ENCODE peak calls at places on chromosomes 2 and 18, in five cellular contexts. Y is lower lobe of right lung, U is H9, P is A549, I is BE2C. X is an unnamed sample.

GRCh38 chr18:35983818-35984217 is 11.3 kb downstream of the RMP24 start:
- DNase-seq in P (no peak), I (no peak), U (no peak), Y (no peak), X (no peak)

GRCh38 chr18:22658318-22658717 is 240.6 kb upstream of the CTAGE1 start:
- DNase-seq in Y (no peak), U (no peak), P (no peak), I (no peak), X (no peak)

GRCh38 chr2:128376241-128377041 is 57.8 kb upstream of the HS6ST1 start:
- DNase-seq in I (peak; percentile 8), P (no peak), U (no peak), Y (peak; percentile 39), X (no peak)

GRCh38 chr2:191486584-191487320 is 191.2 kb upstream of the NABP1 start:
- DNase-seq in Y (no peak), P (no peak), U (no peak), I (peak; percentile 62), X (peak; percentile 87)

GRCh38 chr18:3983351-3983969 is 471.6 kb downstream of the DLGAP1 start:
- DNase-seq in P (peak; percentile 84), I (no peak), Y (no peak), U (no peak), X (peak; percentile 69)

GRCh38 chr2:17065536-17065935 is 399.9 kb upstream of the CYRIA start:
- DNase-seq in Y (no peak), I (no peak), P (no peak), U (no peak), X (no peak)

GRCh38 chr2:31057691-31058090 is 80.5 kb downstream of the GALNT14 start:
- DNase-seq in P (no peak), Y (no peak), U (no peak), I (no peak), X (no peak)

GRCh38 chr2:3082705-3083104 is 294.9 kb downstream of the EIPR1 start:
- DNase-seq in P (no peak), Y (no peak), I (no peak), U (no peak), X (no peak)

GRCh38 chr2:36469701-36470100 is 114.1 kb downstream of the CRIM1 start:
- DNase-seq in U (no peak), Y (no peak), P (no peak), I (no peak), X (peak; percentile 48)

GRCh38 chr2:240070907-240071306 is 17.6 kb upstream of the OR6B3 start:
- DNase-seq in P (no peak), I (no peak), U (no peak), Y (no peak), X (no peak)

GRCh38 chr2:39325966-39326365 is 82.2 kb upstream of the CDKL4 start:
- DNase-seq in U (no peak), P (no peak), Y (no peak), I (no peak), X (no peak)

GRCh38 chr2:237885931-237886701 is 26.7 kb downstream of the RAMP1 start:
- DNase-seq in P (no peak), I (peak; percentile 83), Y (peak; percentile 44), U (peak; percentile 27), X (no peak)

GRCh38 chr18:36412778-36413177 is 115.3 kb downstream of the FHOD3 start:
- DNase-seq in U (peak; percentile 58), Y (no peak), P (peak; percentile 40), I (peak; percentile 32), X (peak; percentile 5)

GRCh38 chr18:26470011-26470637 is 78.2 kb downstream of the KCTD1 start:
- DNase-seq in I (no peak), Y (no peak), U (no peak), P (no peak), X (no peak)

DNA sequence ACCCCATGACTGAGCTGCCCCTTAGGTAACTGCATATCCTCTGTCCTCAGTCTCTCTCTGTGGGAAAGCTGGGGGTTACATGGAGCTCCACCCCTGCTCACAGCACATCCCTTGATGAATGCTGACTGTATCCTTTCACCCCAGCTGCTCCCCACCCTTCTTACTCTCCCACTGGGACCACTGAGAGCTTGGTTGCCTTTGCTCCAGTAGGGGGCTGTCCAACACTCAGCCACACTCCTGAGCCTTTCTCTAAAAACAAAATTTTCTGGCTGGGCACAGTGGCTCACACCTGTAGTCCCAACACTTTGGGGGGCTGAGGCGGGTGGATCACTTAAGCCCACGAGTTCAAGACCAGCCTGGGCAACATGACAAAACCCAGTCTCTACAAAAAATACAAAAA is 89.2 kb upstream of the MSH2 start:
- DNase-seq in P (no peak), I (no peak), U (no peak), Y (no peak), X (no peak)
- TF ChIP-seq CTCF in P (no peak), I (peak; percentile 18), U (peak; percentile 56), Y (no peak), X (no peak)

GRCh38 chr2:172531309-172531708 is 24.6 kb upstream of the PDK1 start:
- DNase-seq in P (no peak), Y (no peak), U (no peak), I (no peak), X (no peak)
- H3K9me3 ChIP-seq in P (no peaks in the 10 kb centered on the region), Y (peaks cover 6% of the 10 kb centered on the region), U (peaks cover 19% of the 10 kb centered on the region), I (no peaks in the 10 kb centered on the region), X (peaks cover 4% of the 10 kb centered on the region)

GRCh38 chr2:53211201-53211774 is 556.3 kb upstream of the CHAC2 start:
- DNase-seq in Y (no peak), I (no peak), P (no peak), U (no peak), X (no peak)

GRCh38 chr2:53209679-53210473 is 557.7 kb upstream of the CHAC2 start:
- DNase-seq in Y (no peak), U (no peak), I (no peak), P (no peak), X (no peak)

GRCh38 chr2:53208815-53209214 is 558.8 kb upstream of the CHAC2 start:
- DNase-seq in U (no peak), Y (no peak), P (no peak), I (no peak), X (no peak)

DNA sequence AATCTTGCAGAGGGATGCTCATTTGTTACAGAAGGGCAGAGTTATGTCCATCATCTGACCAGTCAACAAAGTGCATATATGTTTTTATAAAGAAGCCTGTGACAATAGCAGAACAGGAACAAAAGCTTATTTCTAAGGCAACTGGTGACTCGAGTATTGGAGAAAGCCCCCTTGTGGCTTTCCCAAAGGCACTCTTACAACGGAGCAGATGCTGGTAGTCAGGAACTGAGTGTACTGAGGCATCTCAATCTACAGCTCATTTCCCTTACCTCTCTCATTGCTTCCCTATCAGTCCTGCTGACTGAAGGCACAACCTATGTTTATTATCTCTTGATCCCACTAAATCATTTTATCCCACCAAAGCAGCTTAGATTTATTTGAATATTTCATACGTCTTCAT is 557.1 kb upstream of the CHAC2 start:
- DNase-seq in Y (no peak), I (no peak), P (peak; percentile 17), U (peak; percentile 39), X (no peak)
- TF ChIP-seq CTCF in Y (no peak), I (peak; percentile 18), P (no peak), U (peak; percentile 53), X (no peak)

GRCh38 chr2:196131384-196131861 is 40.0 kb downstream of the STK17B start:
- DNase-seq in U (peak; percentile 64), I (peak; percentile 73), P (peak; percentile 66), Y (peak; percentile 55), X (peak; percentile 59)

GRCh38 chr2:196131949-196132925 is 39.1 kb downstream of the STK17B start:
- DNase-seq in Y (no peak), I (peak; percentile 10), P (no peak), U (no peak), X (peak; percentile 31)

GRCh38 chr2:196140213-196140612 is 31.2 kb downstream of the STK17B start:
- DNase-seq in U (no peak), Y (no peak), P (no peak), I (no peak), X (no peak)

GRCh38 chr2:196137271-196137670 is 34.1 kb downstream of the STK17B start:
- DNase-seq in U (no peak), I (no peak), Y (no peak), P (no peak), X (no peak)

GRCh38 chr2:196136151-196136550 is 35.2 kb downstream of the STK17B start:
- DNase-seq in P (no peak), U (no peak), Y (no peak), I (no peak), X (no peak)
- H3K9me3 ChIP-seq in P (peaks cover 7% of the 10 kb centered on the region), U (peaks cover 22% of the 10 kb centered on the region), Y (peaks cover 29% of the 10 kb centered on the region), I (no peaks in the 10 kb centered on the region), X (peaks cover 34% of the 10 kb centered on the region)

DNA sequence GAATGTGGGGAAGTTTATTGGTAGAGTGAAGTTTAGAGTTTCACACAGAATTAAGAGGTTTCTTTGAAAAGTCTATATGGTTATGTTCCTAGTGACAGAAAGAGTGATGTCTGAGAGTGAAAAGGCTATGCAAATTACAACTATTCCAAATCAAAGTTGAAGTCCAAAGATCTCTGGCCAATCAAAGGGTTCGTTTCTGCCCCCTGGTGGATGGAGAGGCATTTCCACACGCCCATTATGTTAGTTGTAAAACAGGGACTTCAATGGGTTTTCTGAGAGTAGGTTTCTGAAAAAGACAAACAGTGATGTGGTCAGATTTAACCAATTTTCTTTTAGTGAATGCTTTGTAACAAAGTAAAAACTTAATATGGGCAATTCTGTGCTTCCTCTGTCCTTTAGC is 441.5 kb upstream of the POU3F3 start:
- DNase-seq in I (peak; percentile 39), P (peak; percentile 35), U (no peak), Y (no peak), X (peak; percentile 44)
- TF ChIP-seq CTCF in I (peak; percentile 70), P (peak; percentile 46), U (peak; percentile 86), Y (peak; percentile 63), X (peak; percentile 73)

GRCh38 chr18:78794031-78794430 is 185.6 kb upstream of the SALL3 start:
- DNase-seq in P (no peak), Y (no peak), I (no peak), U (no peak), X (no peak)
- H3K9me3 ChIP-seq in P (no peaks in the 10 kb centered on the region), Y (no peaks in the 10 kb centered on the region), I (no peaks in the 10 kb centered on the region), U (no peaks in the 10 kb centered on the region), X (no peaks in the 10 kb centered on the region)

GRCh38 chr2:177724398-177725287 is 332.1 kb downstream of the AGPS start:
- DNase-seq in U (peak; percentile 52), Y (no peak), P (peak; percentile 44), I (peak; percentile 55), X (peak; percentile 72)
- TF ChIP-seq CTCF in U (peak; percentile 97), Y (peak; percentile 89), P (peak; percentile 93), I (peak; percentile 85), X (peak; percentile 95)

GRCh38 chr2:172535119-172535518 is 20.8 kb upstream of the PDK1 start:
- DNase-seq in I (no peak), Y (no peak), U (no peak), P (no peak), X (no peak)

GRCh38 chr2:172540421-172540820 is 15.5 kb upstream of the PDK1 start:
- DNase-seq in P (no peak), U (no peak), I (no peak), Y (no peak), X (no peak)

GRCh38 chr2:172545408-172546075 is 10.3 kb upstream of the PDK1 start:
- DNase-seq in U (no peak), P (no peak), I (no peak), Y (no peak), X (no peak)

GRCh38 chr2:172539767-172540166 is 16.1 kb upstream of the PDK1 start:
- DNase-seq in P (no peak), I (no peak), Y (no peak), U (no peak), X (no peak)
- H3K9me3 ChIP-seq in P (no peaks in the 10 kb centered on the region), I (no peaks in the 10 kb centered on the region), Y (no peaks in the 10 kb centered on the region), U (peaks cover 25% of the 10 kb centered on the region), X (peaks cover 13% of the 10 kb centered on the region)